ENCODE peak calls at places on chromosomes 4 and X, in four cellular contexts. N is HL-60, O is GM12891, D is K562. H is an unnamed sample.

GRCh38 chrX:153413731-153414130 is 2.5 kb downstream of the ZFP92 start:
- DNase-seq in N (no peak), O (no peak), D (no peak), H (no peak)

GRCh38 chr4:56979674-56980073 is 978 bp downstream of the POLR2B start:
- DNase-seq in O (no peak), N (peak; percentile 51), D (no peak), H (no peak)

GRCh38 chrX:32745323-32745722 is 466.0 kb downstream of the DMD start:
- DNase-seq in O (no peak), N (no peak), D (no peak), H (no peak)

GRCh38 chr4:55635760-55636621 is at the start of gene NMU:
- DNase-seq in N (no peak), O (peak; percentile 45), D (peak; percentile 63), H (no peak)

GRCh38 chrX:39559229-39559628 is 538.5 kb downstream of the BCOR start:
- DNase-seq in N (no peak), O (no peak), D (no peak), H (no peak)

GRCh38 chr4:80333121-80333520 is 2.4 kb upstream of the CFAP299 start:
- DNase-seq in D (no peak), O (no peak), N (no peak), H (no peak)

GRCh38 chrX:131783555-131784338 is 239.4 kb upstream of the STK26 start:
- DNase-seq in N (peak; percentile 85), O (no peak), D (no peak), H (peak; percentile 90)

GRCh38 chrX:148670277-148670676 is 169.9 kb downstream of the AFF2 start:
- DNase-seq in N (no peak), O (no peak), D (no peak), H (no peak)

GRCh38 chr4:67122029-67122428 is 423.3 kb downstream of the CENPC start:
- DNase-seq in N (no peak), D (no peak), O (no peak), H (no peak)

GRCh38 chr4:2725380-2725779 is 30.8 kb downstream of the TNIP2 start:
- DNase-seq in D (no peak), N (no peak), O (no peak), H (no peak)

GRCh38 chr4:7320413-7320812 is 114.3 kb downstream of the PSAPL1 start:
- DNase-seq in D (no peak), N (no peak), O (no peak), H (no peak)

GRCh38 chr4:33696066-33696465 is 2548.2 kb downstream of the ARAP2 start:
- DNase-seq in D (no peak), N (no peak), O (no peak), H (no peak)

GRCh38 chr4:174789666-174790065 is 39.4 kb downstream of the GLRA3 start:
- DNase-seq in D (no peak), N (no peak), O (no peak), H (no peak)

GRCh38 chrX:63434665-63435064 is 83.5 kb upstream of the SPIN4 start:
- DNase-seq in N (no peak), D (peak; percentile 28), O (no peak), H (no peak)

GRCh38 chr4:21512351-21512750 is 436.2 kb downstream of the KCNIP4 start:
- DNase-seq in N (peak; percentile 3), D (no peak), O (no peak), H (no peak)

GRCh38 chr4:55768291-55768690 is 51.3 kb upstream of the EXOC1L start:
- DNase-seq in O (no peak), N (no peak), D (no peak), H (no peak)

GRCh38 chr4:142440093-142440492 is 406.0 kb downstream of the INPP4B start:
- DNase-seq in N (no peak), O (no peak), D (no peak), H (no peak)

GRCh38 chrX:101252634-101253033 is 33.0 kb downstream of the DRP2 start:
- DNase-seq in N (no peak), O (no peak), D (no peak), H (no peak)

GRCh38 chr4:82799006-82799881 is 648 bp upstream of the SCD5 start:
- DNase-seq in N (peak; percentile 33), D (no peak), O (no peak), H (no peak)

GRCh38 chr4:82810171-82810570 is 11.6 kb upstream of the SCD5 start:
- DNase-seq in O (no peak), N (no peak), D (no peak), H (no peak)

GRCh38 chr4:180832086-180832485 is 1411.1 kb upstream of the TENM3 start:
- DNase-seq in D (no peak), N (no peak), O (no peak), H (no peak)

GRCh38 chr4:88880501-88881226 is 176.3 kb downstream of the FAM13A start:
- DNase-seq in O (no peak), N (no peak), D (no peak), H (no peak)

GRCh38 chr4:5024673-5025072 is 5.4 kb upstream of the CYTL1 start:
- DNase-seq in O (no peak), N (no peak), D (no peak), H (no peak)

GRCh38 chr4:151792995-151793394 is 32.2 kb upstream of the GATB start:
- DNase-seq in N (no peak), D (no peak), O (no peak), H (no peak)

GRCh38 chr4:176868676-176869075 is 76.0 kb upstream of the VEGFC start:
- DNase-seq in D (no peak), N (no peak), O (no peak), H (no peak)

GRCh38 chrX:87067795-87068194 is 449.8 kb upstream of the KLHL4 start:
- DNase-seq in D (no peak), N (no peak), O (no peak), H (no peak)

GRCh38 chr4:11769425-11769824 is 340.7 kb upstream of the HS3ST1 start:
- DNase-seq in O (no peak), N (no peak), D (no peak), H (no peak)

GRCh38 chrX:10240918-10241317 is 84.1 kb downstream of the CLCN4 start:
- DNase-seq in O (no peak), N (no peak), D (no peak), H (no peak)

GRCh38 chrX:97609938-97610337 is 726.2 kb downstream of the RPA4 start:
- DNase-seq in D (no peak), N (no peak), O (no peak), H (no peak)

GRCh38 chr4:76872556-76872955 is 25.4 kb downstream of the SOWAHB start:
- DNase-seq in O (no peak), D (no peak), N (no peak), H (no peak)

GRCh38 chr4:118034061-118034785 is at the start of gene NDST3:
- DNase-seq in D (no peak), N (peak; percentile 81), O (peak; percentile 24), H (no peak)

GRCh38 chrX:111095974-111096870 is at the start of gene PAK3:
- DNase-seq in N (no peak), O (no peak), D (no peak), H (no peak)

DNA sequence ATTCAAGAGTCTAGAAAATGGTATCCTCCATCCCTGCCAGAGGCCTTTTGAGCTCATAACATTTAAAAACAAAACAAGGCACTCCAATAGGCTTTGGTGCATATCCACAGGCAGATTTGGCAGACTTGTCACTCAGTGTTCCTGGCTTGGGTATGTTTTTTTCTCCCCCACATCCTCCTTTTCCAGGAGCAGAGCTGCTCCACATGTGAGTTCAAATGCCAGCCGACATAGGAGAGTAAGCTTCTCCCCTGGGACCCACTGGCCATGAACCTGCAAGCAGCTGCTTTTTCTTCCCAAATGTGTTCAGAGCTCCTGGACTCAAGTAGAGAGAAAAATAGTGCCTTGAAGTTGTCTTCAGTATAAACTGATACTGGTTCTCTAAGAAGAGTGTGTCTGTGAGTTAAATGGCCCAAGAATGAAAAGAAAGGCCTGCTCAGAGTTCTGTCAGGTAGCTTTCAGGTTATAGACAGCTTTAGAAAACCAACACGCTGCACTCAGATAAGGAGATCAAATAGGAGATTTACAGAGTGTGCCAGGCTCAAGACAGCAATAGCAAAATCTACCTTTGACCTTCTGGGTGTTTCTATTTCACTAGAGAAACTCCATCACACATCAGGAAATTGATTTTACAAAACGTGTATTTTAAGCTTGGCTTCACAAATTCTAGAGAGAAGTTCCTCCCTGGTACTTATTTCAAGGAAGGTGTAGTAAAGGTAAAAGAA is 162.5 kb upstream of the GALNT7 start:
- DNase-seq in N (no peak), O (no peak), D (no peak), H (no peak)
- TF ChIP-seq SPI1 in N (no peak), O (no peak), D (no peak), H (no peak)

DNA sequence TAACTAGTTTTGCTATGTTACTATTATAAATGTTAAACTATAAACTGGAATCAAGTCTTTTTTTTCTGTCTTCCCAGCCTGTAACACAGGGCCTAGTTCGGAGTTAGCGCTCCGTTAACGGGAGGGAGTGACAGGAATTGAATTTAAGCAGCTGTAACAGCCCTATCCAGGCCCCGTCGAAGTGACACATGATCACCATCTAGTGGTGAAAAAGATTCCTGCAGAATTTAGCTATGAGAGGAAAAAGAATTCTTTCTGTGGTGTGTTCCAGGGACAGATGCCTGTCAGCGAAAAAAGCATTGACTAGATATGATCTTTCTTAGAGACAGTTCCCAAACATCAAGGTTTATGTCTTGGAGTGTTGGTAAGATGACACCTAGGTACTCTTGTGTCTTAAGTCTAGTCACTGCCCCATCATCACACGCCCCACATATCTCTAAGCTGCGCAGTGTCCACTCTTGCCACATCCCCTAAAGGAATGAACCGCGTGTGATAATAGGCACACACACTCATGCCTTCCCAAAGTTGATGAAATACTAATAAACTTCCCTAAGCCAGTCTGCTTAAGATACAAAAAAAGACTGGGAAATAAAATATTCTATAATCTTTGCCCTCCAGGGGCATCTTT is 2.1 kb downstream of the GAB3 start:
- DNase-seq in N (peak; percentile 75), D (peak; percentile 61), O (no peak), H (no peak)
- TF ChIP-seq SPI1 in N (no peak), D (no peak), O (no peak), H (no peak)

GRCh38 chr4:158442736-158443135 is 78.9 kb upstream of the RXFP1 start:
- DNase-seq in D (no peak), O (no peak), N (no peak), H (no peak)

GRCh38 chr4:158446106-158446505 is 75.6 kb upstream of the RXFP1 start:
- DNase-seq in N (no peak), O (no peak), D (no peak), H (no peak)

GRCh38 chr4:158443731-158444130 is 78.0 kb upstream of the RXFP1 start:
- DNase-seq in D (no peak), N (no peak), O (no peak), H (no peak)

DNA sequence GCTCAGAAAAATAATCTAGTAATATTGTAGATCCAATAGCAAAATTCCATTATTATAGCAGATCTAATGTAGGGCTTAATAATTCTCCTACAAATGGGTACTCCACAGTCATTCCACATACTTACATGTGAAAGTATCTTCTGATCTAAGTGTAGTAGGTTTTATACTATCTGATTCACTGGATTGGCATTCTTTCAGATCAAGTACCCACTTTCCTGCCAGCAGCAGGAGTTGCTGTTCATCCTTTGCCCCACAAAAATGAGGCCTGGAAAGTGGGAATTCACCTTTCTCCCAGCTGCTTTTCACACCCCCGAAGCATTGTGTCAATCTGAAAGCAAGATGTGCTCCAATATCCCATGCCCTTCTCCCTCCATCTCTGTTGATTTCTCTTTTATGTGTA is 77.1 kb upstream of the RXFP1 start:
- DNase-seq in N (no peak), O (no peak), D (no peak), H (no peak)
- TF ChIP-seq SPI1 in N (no peak), O (no peak), D (no peak), H (no peak)

DNA sequence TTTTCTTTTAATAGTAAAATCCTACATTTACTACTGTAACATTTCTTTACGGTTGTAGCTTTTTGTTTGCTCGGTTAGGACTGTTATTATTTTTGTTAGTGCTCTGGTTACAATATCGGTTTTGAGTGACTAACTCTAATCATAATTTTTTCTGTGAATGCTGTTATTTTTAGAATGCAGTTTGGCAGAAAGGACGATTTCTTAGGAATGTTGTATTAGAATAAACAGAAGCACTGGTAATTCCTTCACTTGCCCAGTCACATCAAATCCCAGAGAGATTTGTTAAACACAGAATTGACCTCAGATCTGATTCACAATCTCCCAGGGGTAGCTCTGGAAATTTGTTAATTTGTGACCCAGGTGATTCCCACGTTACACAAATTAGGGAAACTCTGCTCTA is 21.7 kb downstream of the DDIT4L start:
- DNase-seq in D (no peak), O (no peak), N (no peak), H (no peak)
- TF ChIP-seq SPI1 in D (no peak), O (no peak), N (no peak), H (no peak)

H was measured in GM12878.